ENCODE peak calls at places on chromosome 2, in four cellular contexts. One of them, this sample, is unnamed.
A peak's percentile ranks its signal among the peaks of the same experiment; 100 is the strongest.

GRCh38 chr2:181892795-181893435 is 1.4 kb downstream of the ITPRID2 start:
- DNase-seq in sciatic nerve: no peak
- DNase-seq in hypothalamus: no peak
- DNase-seq in lower lobe of right lung: no peak
- DNase-seq in this sample: no peak

GRCh38 chr2:180478883-180479282 is 471.8 kb upstream of the CWC22 start:
- DNase-seq in sciatic nerve: no peak
- DNase-seq in hypothalamus: no peak
- DNase-seq in lower lobe of right lung: no peak
- DNase-seq in this sample: no peak

GRCh38 chr2:198322275-198322674 is 517.9 kb downstream of the PLCL1 start:
- DNase-seq in sciatic nerve: no peak
- DNase-seq in hypothalamus: no peak
- DNase-seq in lower lobe of right lung: no peak
- DNase-seq in this sample: peak; percentile 14

GRCh38 chr2:85628658-85629057 is 12.7 kb downstream of the USP39 start:
- DNase-seq in sciatic nerve: no peak
- DNase-seq in hypothalamus: no peak
- DNase-seq in lower lobe of right lung: no peak
- DNase-seq in this sample: no peak

GRCh38 chr2:68365087-68365486 is at the start of gene PLEK:
- DNase-seq in sciatic nerve: peak; percentile 65
- DNase-seq in hypothalamus: no peak
- DNase-seq in lower lobe of right lung: peak; percentile 84
- DNase-seq in this sample: peak; percentile 98

GRCh38 chr2:175356901-175357300 is 175.4 kb upstream of the ATP5MC3 start:
- DNase-seq in sciatic nerve: no peak
- DNase-seq in hypothalamus: no peak
- DNase-seq in lower lobe of right lung: no peak
- DNase-seq in this sample: no peak

GRCh38 chr2:217035967-217036366 is 176.1 kb upstream of the TNP1 start:
- DNase-seq in sciatic nerve: no peak
- DNase-seq in hypothalamus: no peak
- DNase-seq in lower lobe of right lung: no peak
- DNase-seq in this sample: no peak

GRCh38 chr2:128820427-128820826 is 501.8 kb upstream of the HS6ST1 start:
- DNase-seq in sciatic nerve: no peak
- DNase-seq in hypothalamus: no peak
- DNase-seq in lower lobe of right lung: no peak
- DNase-seq in this sample: no peak

GRCh38 chr2:207260947-207261346 is 95.2 kb upstream of the KLF7 start:
- DNase-seq in sciatic nerve: no peak
- DNase-seq in hypothalamus: no peak
- DNase-seq in lower lobe of right lung: no peak
- DNase-seq in this sample: no peak

GRCh38 chr2:10083692-10084566 is 3.7 kb upstream of the CYS1 start:
- DNase-seq in sciatic nerve: no peak
- DNase-seq in hypothalamus: no peak
- DNase-seq in lower lobe of right lung: no peak
- DNase-seq in this sample: no peak

GRCh38 chr2:230893881-230894781 is 29.4 kb downstream of the ITM2C start:
- DNase-seq in sciatic nerve: peak; percentile 34
- DNase-seq in hypothalamus: peak; percentile 52
- DNase-seq in lower lobe of right lung: no peak
- DNase-seq in this sample: peak; percentile 82

GRCh38 chr2:12284487-12284886 is 432.2 kb upstream of the TRIB2 start:
- DNase-seq in sciatic nerve: no peak
- DNase-seq in hypothalamus: no peak
- DNase-seq in lower lobe of right lung: no peak
- DNase-seq in this sample: peak; percentile 70

GRCh38 chr2:134413430-134413829 is 159.6 kb downstream of the MGAT5 start:
- DNase-seq in sciatic nerve: no peak
- DNase-seq in hypothalamus: no peak
- DNase-seq in lower lobe of right lung: no peak
- DNase-seq in this sample: no peak

GRCh38 chr2:3386448-3386958 is 7.0 kb downstream of the TRAPPC12 start:
- DNase-seq in sciatic nerve: no peak
- DNase-seq in hypothalamus: no peak
- DNase-seq in lower lobe of right lung: no peak
- DNase-seq in this sample: no peak

GRCh38 chr2:217993817-217994459 is 8.9 kb downstream of the TNS1 start:
- DNase-seq in sciatic nerve: peak; percentile 85
- DNase-seq in hypothalamus: peak; percentile 30
- DNase-seq in lower lobe of right lung: peak; percentile 78
- DNase-seq in this sample: peak; percentile 61

GRCh38 chr2:177289824-177290632 is 25.5 kb upstream of the NFE2L2 start:
- DNase-seq in sciatic nerve: no peak
- DNase-seq in hypothalamus: no peak
- DNase-seq in lower lobe of right lung: no peak
- DNase-seq in this sample: no peak

GRCh38 chr2:46979611-46980010 is 64.0 kb upstream of the MCFD2 start:
- DNase-seq in sciatic nerve: no peak
- DNase-seq in hypothalamus: no peak
- DNase-seq in lower lobe of right lung: no peak
- DNase-seq in this sample: peak; percentile 78

GRCh38 chr2:16487686-16488085 is 177.9 kb downstream of the CYRIA start:
- DNase-seq in sciatic nerve: no peak
- DNase-seq in hypothalamus: no peak
- DNase-seq in lower lobe of right lung: no peak
- DNase-seq in this sample: peak; percentile 59

GRCh38 chr2:120540719-120541552 is 194.7 kb upstream of the GLI2 start:
- DNase-seq in sciatic nerve: no peak
- DNase-seq in hypothalamus: no peak
- DNase-seq in lower lobe of right lung: no peak
- DNase-seq in this sample: no peak